ENCODE peak calls at places on chromosome 15, in four cellular contexts. One of them, this sample, is unnamed.

GRCh38 chr15:83108266-83109219 is 1.1 kb downstream of the TM6SF1 start:
- DNase-seq in uterus: peak; percentile 39
- DNase-seq in GM12865: peak; percentile 83
- DNase-seq in endothelial cell of umbilical vein: peak; percentile 90
- DNase-seq in this sample: peak; percentile 28

GRCh38 chr15:38698215-38698614 is 133.6 kb upstream of the RASGRP1 start:
- DNase-seq in uterus: no peak
- DNase-seq in endothelial cell of umbilical vein: no peak
- DNase-seq in GM12865: peak; percentile 38
- DNase-seq in this sample: no peak

GRCh38 chr15:33679065-33679464 is 289.2 kb upstream of the CHRM5 start:
- DNase-seq in GM12865: no peak
- DNase-seq in endothelial cell of umbilical vein: no peak
- DNase-seq in uterus: no peak
- DNase-seq in this sample: no peak

GRCh38 chr15:29917600-29918597 is 95.6 kb upstream of the TJP1 start:
- DNase-seq in uterus: no peak
- DNase-seq in GM12865: no peak
- DNase-seq in endothelial cell of umbilical vein: no peak
- DNase-seq in this sample: no peak

GRCh38 chr15:28885630-28886430 is at the start of gene APBA2:
- DNase-seq in GM12865: no peak
- DNase-seq in endothelial cell of umbilical vein: no peak
- DNase-seq in uterus: no peak
- DNase-seq in this sample: no peak

GRCh38 chr15:36256258-36256825 is 323.1 kb upstream of the CDIN1 start:
- DNase-seq in endothelial cell of umbilical vein: no peak
- DNase-seq in uterus: no peak
- DNase-seq in GM12865: no peak
- DNase-seq in this sample: no peak

GRCh38 chr15:90001683-90002427 is 731 bp downstream of the ZNF710 start:
- DNase-seq in uterus: peak; percentile 61
- DNase-seq in endothelial cell of umbilical vein: no peak
- DNase-seq in GM12865: peak; percentile 75
- DNase-seq in this sample: peak; percentile 78

GRCh38 chr15:25739687-25740121 is 123.4 kb downstream of the ATP10A start:
- DNase-seq in GM12865: peak; percentile 41
- DNase-seq in endothelial cell of umbilical vein: no peak
- DNase-seq in uterus: no peak
- DNase-seq in this sample: no peak

GRCh38 chr15:38611228-38611627 is 46.6 kb upstream of the RASGRP1 start:
- DNase-seq in GM12865: no peak
- DNase-seq in endothelial cell of umbilical vein: no peak
- DNase-seq in uterus: no peak
- DNase-seq in this sample: no peak

GRCh38 chr15:72182244-72182643 is 15.3 kb downstream of the GRAMD2A start:
- DNase-seq in GM12865: no peak
- DNase-seq in endothelial cell of umbilical vein: no peak
- DNase-seq in uterus: no peak
- DNase-seq in this sample: no peak

GRCh38 chr15:94576889-94577533 is 345.6 kb downstream of the MCTP2 start:
- DNase-seq in endothelial cell of umbilical vein: peak; percentile 28
- DNase-seq in GM12865: peak; percentile 47
- DNase-seq in uterus: no peak
- DNase-seq in this sample: peak; percentile 33

GRCh38 chr15:73773428-73773827 is 20.3 kb upstream of the INSYN1 start:
- DNase-seq in endothelial cell of umbilical vein: no peak
- DNase-seq in GM12865: no peak
- DNase-seq in uterus: no peak
- DNase-seq in this sample: no peak

GRCh38 chr15:93073465-93073952 is 15.5 kb downstream of the RGMA start:
- DNase-seq in uterus: peak; percentile 51
- DNase-seq in GM12865: no peak
- DNase-seq in endothelial cell of umbilical vein: no peak
- DNase-seq in this sample: no peak

GRCh38 chr15:88932271-88932874 is 19.2 kb upstream of the MFGE8 start:
- DNase-seq in endothelial cell of umbilical vein: no peak
- DNase-seq in uterus: peak; percentile 29
- DNase-seq in GM12865: no peak
- DNase-seq in this sample: no peak

GRCh38 chr15:58465866-58466517 is 34.2 kb downstream of the LIPC start:
- DNase-seq in GM12865: peak; percentile 43
- DNase-seq in uterus: no peak
- DNase-seq in endothelial cell of umbilical vein: no peak
- DNase-seq in this sample: no peak

GRCh38 chr15:37009288-37009687 is 91.1 kb downstream of the MEIS2 start:
- DNase-seq in GM12865: no peak
- DNase-seq in uterus: no peak
- DNase-seq in endothelial cell of umbilical vein: no peak
- DNase-seq in this sample: no peak

GRCh38 chr15:63044645-63045437 is 2.3 kb downstream of the TPM1 start:
- DNase-seq in uterus: peak; percentile 73
- DNase-seq in endothelial cell of umbilical vein: peak; percentile 43
- DNase-seq in GM12865: no peak
- DNase-seq in this sample: peak; percentile 50
- H3K4me3 ChIP-seq in uterus: peak overlapping the region; percentile 89
- H3K4me3 ChIP-seq in endothelial cell of umbilical vein: peak overlapping the region; percentile 95
- H3K4me3 ChIP-seq in GM12865: no peak overlapping the region
- H3K4me3 ChIP-seq in this sample: peak overlapping the region; percentile 64

GRCh38 chr15:22951381-22952280 is 28.5 kb downstream of the CYFIP1 start:
- DNase-seq in GM12865: no peak
- DNase-seq in endothelial cell of umbilical vein: no peak
- DNase-seq in uterus: no peak
- DNase-seq in this sample: no peak
- H3K4me3 ChIP-seq in GM12865: no peak overlapping the region
- H3K4me3 ChIP-seq in endothelial cell of umbilical vein: no peak overlapping the region
- H3K4me3 ChIP-seq in uterus: no peak overlapping the region
- H3K4me3 ChIP-seq in this sample: no peak overlapping the region

GRCh38 chr15:96367436-96368200 is 37.1 kb downstream of the NR2F2 start:
- DNase-seq in GM12865: no peak
- DNase-seq in uterus: no peak
- DNase-seq in endothelial cell of umbilical vein: peak; percentile 30
- DNase-seq in this sample: no peak
- H3K4me3 ChIP-seq in GM12865: no peak overlapping the region
- H3K4me3 ChIP-seq in uterus: no peak overlapping the region
- H3K4me3 ChIP-seq in endothelial cell of umbilical vein: peak overlapping the region; percentile 57
- H3K4me3 ChIP-seq in this sample: no peak overlapping the region

GRCh38 chr15:40307421-40308165 is at the start of gene PLCB2:
- DNase-seq in uterus: no peak
- DNase-seq in endothelial cell of umbilical vein: no peak
- DNase-seq in GM12865: peak; percentile 76
- DNase-seq in this sample: peak; percentile 49
- H3K4me3 ChIP-seq in uterus: no peak within 1 kb of the TSS
- H3K4me3 ChIP-seq in endothelial cell of umbilical vein: no peak within 1 kb of the TSS
- H3K4me3 ChIP-seq in GM12865: peak within 1 kb of the TSS; percentile 84
- H3K4me3 ChIP-seq in this sample: peak within 1 kb of the TSS; percentile 27

DNA sequence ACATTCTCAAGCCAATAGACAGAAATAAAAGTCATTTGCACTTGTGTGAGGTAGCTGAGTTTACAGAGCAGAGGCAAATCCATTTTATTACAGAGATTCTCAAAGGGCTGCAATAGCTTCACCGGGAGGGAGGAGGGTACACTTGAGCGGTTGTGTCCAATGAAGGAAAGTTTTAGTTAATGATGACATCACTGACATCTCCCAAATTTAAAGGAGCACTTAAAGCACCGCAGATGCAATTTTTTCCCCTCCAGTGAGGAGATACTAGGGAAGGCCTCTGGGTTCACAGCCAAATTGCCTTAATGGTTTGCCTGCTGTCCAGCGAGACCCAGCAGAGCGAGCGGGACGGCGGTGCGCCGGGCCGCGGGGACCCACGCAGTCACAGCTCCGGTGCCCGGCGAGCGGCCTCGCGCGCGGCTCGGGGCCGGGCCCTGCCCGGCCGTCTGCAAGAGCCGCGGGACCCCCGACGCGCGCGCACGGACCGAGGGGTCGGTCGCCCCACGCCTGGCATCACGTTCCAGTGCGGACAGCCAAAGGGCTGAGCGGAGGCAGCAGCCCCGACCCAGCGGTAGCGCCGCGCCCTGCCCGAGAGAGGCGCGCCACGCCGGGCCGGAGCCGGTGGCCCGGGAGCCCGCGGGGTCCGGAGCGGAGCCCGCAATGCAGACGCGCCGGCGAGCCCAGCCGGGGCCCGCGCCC is 160.5 kb upstream of the CHRNA7 start:
- DNase-seq in endothelial cell of umbilical vein: no peak
- DNase-seq in GM12865: no peak
- DNase-seq in uterus: no peak
- DNase-seq in this sample: no peak
- H3K4me3 ChIP-seq in endothelial cell of umbilical vein: no peak overlapping the region
- H3K4me3 ChIP-seq in GM12865: no peak overlapping the region
- H3K4me3 ChIP-seq in uterus: peak overlapping the region; percentile 39
- H3K4me3 ChIP-seq in this sample: peak overlapping the region; percentile 24

DNA sequence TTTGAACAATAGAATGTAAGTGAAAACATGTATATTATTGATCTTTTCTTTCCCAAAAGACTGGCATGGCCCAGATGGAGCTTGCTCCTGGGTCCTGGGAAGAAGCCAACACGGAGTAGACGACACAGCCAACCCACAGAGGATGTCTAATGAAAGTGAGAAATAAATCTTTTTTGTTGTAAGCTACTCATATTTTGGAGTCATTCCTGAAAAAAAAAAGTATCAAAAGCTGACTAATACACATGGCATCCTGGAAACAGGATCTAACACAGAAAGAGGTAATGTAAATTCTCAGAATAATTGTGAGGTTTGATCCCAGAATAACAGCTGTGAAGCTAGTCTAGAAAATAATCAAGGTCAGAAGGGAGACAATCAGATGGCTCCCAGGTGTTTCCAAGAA is 12.6 kb upstream of the FRMD5 start:
- DNase-seq in endothelial cell of umbilical vein: peak; percentile 91
- DNase-seq in GM12865: no peak
- DNase-seq in uterus: no peak
- DNase-seq in this sample: no peak
- H3K4me3 ChIP-seq in endothelial cell of umbilical vein: no peak overlapping the region
- H3K4me3 ChIP-seq in GM12865: no peak overlapping the region
- H3K4me3 ChIP-seq in uterus: no peak overlapping the region
- H3K4me3 ChIP-seq in this sample: no peak overlapping the region

GRCh38 chr15:66389098-66389858 is 2.6 kb downstream of the MAP2K1 start:
- DNase-seq in uterus: no peak
- DNase-seq in GM12865: peak; percentile 59
- DNase-seq in endothelial cell of umbilical vein: no peak
- DNase-seq in this sample: no peak

GRCh38 chr15:66389859-66390382 is 3.2 kb downstream of the MAP2K1 start:
- DNase-seq in uterus: no peak
- DNase-seq in GM12865: peak; percentile 67
- DNase-seq in endothelial cell of umbilical vein: peak; percentile 28
- DNase-seq in this sample: no peak

GRCh38 chr15:66387176-66388056 is 704 bp downstream of the MAP2K1 start:
- DNase-seq in uterus: peak; percentile 65
- DNase-seq in endothelial cell of umbilical vein: peak; percentile 78
- DNase-seq in GM12865: peak; percentile 70
- DNase-seq in this sample: peak; percentile 61

GRCh38 chr15:66388057-66388363 is 1.3 kb downstream of the MAP2K1 start:
- DNase-seq in endothelial cell of umbilical vein: no peak
- DNase-seq in GM12865: no peak
- DNase-seq in uterus: no peak
- DNase-seq in this sample: no peak

DNA sequence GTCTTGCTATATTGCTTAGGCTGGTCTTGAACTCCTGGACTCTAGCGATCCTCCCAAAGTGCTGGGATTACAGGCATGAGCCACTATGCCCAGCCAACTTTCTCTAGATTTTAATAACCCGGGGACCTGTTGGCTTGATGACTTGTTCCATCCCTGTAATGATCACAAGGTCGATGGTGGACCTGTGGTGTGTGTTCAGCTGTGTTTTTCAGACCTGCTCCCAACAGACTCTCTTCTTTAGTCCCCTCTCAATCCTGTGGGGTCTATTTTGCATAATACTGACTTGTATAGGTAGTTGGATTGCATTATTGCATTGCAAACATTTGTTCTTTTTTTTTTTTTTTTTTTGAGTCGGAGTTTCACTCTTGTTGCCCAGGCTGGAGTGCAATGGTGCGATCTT is 1.9 kb downstream of the MAP2K1 start:
- DNase-seq in GM12865: peak; percentile 57
- DNase-seq in endothelial cell of umbilical vein: no peak
- DNase-seq in uterus: no peak
- DNase-seq in this sample: no peak
- H3K4me3 ChIP-seq in GM12865: peak overlapping the region; percentile 63
- H3K4me3 ChIP-seq in endothelial cell of umbilical vein: peak overlapping the region; percentile 93
- H3K4me3 ChIP-seq in uterus: no peak overlapping the region
- H3K4me3 ChIP-seq in this sample: no peak overlapping the region

DNA sequence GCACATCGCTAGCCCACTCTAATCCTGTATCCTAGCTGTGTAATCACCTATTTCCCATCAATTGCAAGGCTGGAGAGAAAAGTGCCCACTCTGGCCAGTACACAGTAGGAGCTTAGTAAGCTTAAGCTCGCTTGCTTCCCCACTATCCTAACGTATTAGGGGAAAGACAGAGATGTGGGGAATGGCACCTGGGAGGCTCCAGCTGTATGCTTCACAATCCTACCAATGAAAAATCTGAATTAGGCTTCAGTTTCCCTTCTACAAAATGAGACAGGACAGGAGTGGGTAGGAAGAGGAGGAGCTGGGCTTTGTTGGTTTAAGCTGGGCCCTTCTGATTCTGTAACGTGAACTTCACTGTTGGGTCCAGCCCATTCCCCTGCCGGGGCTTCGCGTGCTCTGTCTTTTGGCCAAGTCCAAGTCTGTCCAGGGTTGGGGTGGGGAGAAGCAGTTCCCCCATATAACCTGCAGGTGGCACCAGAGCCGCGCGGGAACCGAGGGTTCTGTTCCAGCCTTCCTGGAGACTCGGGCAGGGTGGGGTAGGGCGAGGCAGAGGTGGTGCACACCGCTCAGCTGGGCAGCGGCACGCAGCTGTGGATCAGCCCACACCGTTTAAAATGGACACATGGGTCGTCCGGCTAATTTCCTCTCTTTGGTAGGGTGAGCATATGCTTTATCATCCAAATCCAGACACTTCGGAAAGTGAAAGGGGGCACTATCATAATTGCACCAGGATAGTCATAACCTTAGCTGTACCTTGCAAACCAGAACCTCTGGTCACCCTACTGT is 118.2 kb downstream of the TBC1D2B start:
- DNase-seq in GM12865: peak; percentile 77
- DNase-seq in endothelial cell of umbilical vein: peak; percentile 76
- DNase-seq in uterus: peak; percentile 72
- DNase-seq in this sample: peak; percentile 90
- H3K4me3 ChIP-seq in GM12865: peak overlapping the region; percentile 37
- H3K4me3 ChIP-seq in endothelial cell of umbilical vein: peak overlapping the region; percentile 32
- H3K4me3 ChIP-seq in uterus: no peak overlapping the region
- H3K4me3 ChIP-seq in this sample: no peak overlapping the region